ENCODE peak calls at places on chromosomes 11 and 22, in five cellular contexts. V, E, C, I and L are unnamed samples. For H3K36me3 and H3K9me3, the result is how much of the 10 kb centered on the place peaks cover.

GRCh38 chr11:1880746-1881441 is 10.8 kb downstream of the PRR33 start:
- DNase-seq in V (no peak), E (no peak), C (no peak), I (no peak), L (no peak)

GRCh38 chr22:38292694-38293093 is 19.9 kb upstream of the TMEM184B start:
- DNase-seq in V (no peak), E (no peak), C (no peak), I (no peak), L (no peak)

GRCh38 chr11:111093061-111093460 is 152.5 kb upstream of the POU2AF2 start:
- DNase-seq in V (no peak), E (no peak), C (no peak), I (no peak), L (no peak)

GRCh38 chr22:26286091-26286780 is 117.0 kb downstream of the SEZ6L start:
- DNase-seq in V (no peak), E (no peak), C (no peak), I (no peak), L (no peak)

GRCh38 chr11:83292709-83293435 is 6.7 kb upstream of the CCDC90B start:
- DNase-seq in V (no peak), E (peak), C (peak), I (peak), L (peak)

GRCh38 chr11:61347916-61348461 is 13.7 kb downstream of the CYB561A3 start:
- DNase-seq in V (no peak), E (no peak), C (no peak), I (no peak), L (no peak)

GRCh38 chr11:67053896-67054850 is 2.5 kb upstream of the RHOD start:
- DNase-seq in V (no peak), E (peak), C (peak), I (peak), L (peak)

GRCh38 chr11:27209562-27210005 is 153.4 kb downstream of the CCDC34 start:
- DNase-seq in V (peak), E (peak), C (no peak), I (peak), L (no peak)

GRCh38 chr11:125348704-125349635 is 147.1 kb downstream of the FEZ1 start:
- DNase-seq in V (peak), E (peak), C (peak), I (peak), L (peak)

GRCh38 chr11:11243258-11243789 is 109.7 kb downstream of the CSNK2A3 start:
- DNase-seq in V (no peak), E (peak), C (peak), I (peak), L (no peak)

GRCh38 chr11:102453286-102453797 is 777 bp upstream of the TMEM123 start:
- DNase-seq in V (no peak), E (peak), C (peak), I (peak), L (no peak)

GRCh38 chr11:95917188-95918036 is 6.5 kb downstream of the MTMR2 start:
- DNase-seq in V (no peak), E (peak), C (no peak), I (no peak), L (no peak)

GRCh38 chr11:2891291-2891690 is 5.7 kb upstream of the CDKN1C start:
- DNase-seq in V (no peak), E (no peak), C (no peak), I (peak), L (peak)

GRCh38 chr22:44583076-44583760 is 85.2 kb upstream of the RTL6 start:
- DNase-seq in V (peak), E (no peak), C (no peak), I (peak), L (peak)

GRCh38 chr11:119078675-119079420 is 5.8 kb upstream of the HMBS start:
- DNase-seq in V (no peak), E (no peak), C (no peak), I (no peak), L (no peak)

GRCh38 chr11:74926304-74927030 is 22.4 kb downstream of the XRRA1 start:
- DNase-seq in V (no peak), E (no peak), C (no peak), I (no peak), L (no peak)

GRCh38 chr22:26707581-26707980 is 50.2 kb downstream of the MIAT start:
- DNase-seq in V (no peak), E (no peak), C (no peak), I (no peak), L (no peak)

GRCh38 chr11:133180201-133180600 is 352.1 kb downstream of the OPCML start:
- DNase-seq in V (no peak), E (no peak), C (no peak), I (no peak), L (no peak)

GRCh38 chr11:122344281-122344680 is 228.3 kb upstream of the BLID start:
- DNase-seq in V (no peak), E (no peak), C (no peak), I (no peak), L (no peak)

GRCh38 chr11:126277322-126277721 is 5.6 kb upstream of the TIRAP start:
- DNase-seq in V (no peak), E (no peak), C (no peak), I (no peak), L (no peak)

GRCh38 chr11:10990160-10990559 is 132.3 kb upstream of the ZBED5 start:
- DNase-seq in V (no peak), E (no peak), C (no peak), I (no peak), L (no peak)

GRCh38 chr11:47571895-47572294 is 6.5 kb downstream of the PTPMT1 start:
- DNase-seq in V (no peak), E (no peak), C (no peak), I (no peak), L (no peak)

GRCh38 chr22:17785185-17786184 is 11.2 kb upstream of the BID start:
- DNase-seq in V (no peak), E (peak), C (no peak), I (peak), L (peak)

GRCh38 chr11:1918436-1919315 is 827 bp upstream of the TNNT3 start:
- DNase-seq in V (no peak), E (no peak), C (no peak), I (no peak), L (no peak)

GRCh38 chr11:33719587-33719986 is 16.6 kb downstream of the CD59 start:
- DNase-seq in V (no peak), E (no peak), C (no peak), I (no peak), L (no peak)
- H3K36me3 ChIP-seq in V (under half), E (under half), C (half or more), I (under half), L (under half)

GRCh38 chr11:46278387-46279173 is 1.1 kb downstream of the CREB3L1 start:
- DNase-seq in V (peak), E (peak), C (no peak), I (peak), L (peak)
- H3K27ac ChIP-seq in V (peak), E (peak), C (peak), I (no peak), L (no peak)

GRCh38 chr11:65623852-65624616 is 8.5 kb downstream of the PCNX3 start:
- DNase-seq in V (no peak), E (no peak), C (no peak), I (no peak), L (no peak)

GRCh38 chr11:65622011-65622410 is 6.4 kb downstream of the PCNX3 start:
- DNase-seq in V (no peak), E (no peak), C (no peak), I (no peak), L (no peak)

GRCh38 chr11:65621460-65621859 is 5.9 kb downstream of the PCNX3 start:
- DNase-seq in V (no peak), E (no peak), C (no peak), I (no peak), L (no peak)

GRCh38 chr11:65624931-65625627 is 9.5 kb downstream of the PCNX3 start:
- DNase-seq in V (no peak), E (no peak), C (no peak), I (no peak), L (no peak)

DNA sequence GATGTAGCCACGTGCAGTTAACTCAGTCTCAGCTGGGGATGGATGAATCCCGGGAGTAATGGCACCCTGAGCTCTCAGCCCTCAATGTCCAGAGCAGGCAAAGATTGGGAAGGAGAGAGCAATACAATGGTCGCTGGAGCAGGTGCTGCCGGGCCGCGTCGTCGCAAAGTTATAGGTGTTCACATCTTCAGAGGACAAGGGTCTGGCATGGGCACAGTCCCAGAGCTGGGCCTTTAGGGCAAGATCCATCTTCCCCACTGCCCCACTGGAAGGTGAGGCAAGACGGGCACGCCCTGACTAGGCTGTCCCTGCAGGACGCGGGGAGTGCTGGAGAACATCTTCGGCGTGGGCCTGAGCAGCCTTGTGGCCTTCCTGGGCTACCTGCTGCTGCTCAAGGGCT is 7.6 kb downstream of the PCNX3 start:
- DNase-seq in V (no peak), E (no peak), C (no peak), I (no peak), L (no peak)
- H3K9me3 ChIP-seq in V (under half), E (under half), C (under half), I (under half), L (under half)

DNA sequence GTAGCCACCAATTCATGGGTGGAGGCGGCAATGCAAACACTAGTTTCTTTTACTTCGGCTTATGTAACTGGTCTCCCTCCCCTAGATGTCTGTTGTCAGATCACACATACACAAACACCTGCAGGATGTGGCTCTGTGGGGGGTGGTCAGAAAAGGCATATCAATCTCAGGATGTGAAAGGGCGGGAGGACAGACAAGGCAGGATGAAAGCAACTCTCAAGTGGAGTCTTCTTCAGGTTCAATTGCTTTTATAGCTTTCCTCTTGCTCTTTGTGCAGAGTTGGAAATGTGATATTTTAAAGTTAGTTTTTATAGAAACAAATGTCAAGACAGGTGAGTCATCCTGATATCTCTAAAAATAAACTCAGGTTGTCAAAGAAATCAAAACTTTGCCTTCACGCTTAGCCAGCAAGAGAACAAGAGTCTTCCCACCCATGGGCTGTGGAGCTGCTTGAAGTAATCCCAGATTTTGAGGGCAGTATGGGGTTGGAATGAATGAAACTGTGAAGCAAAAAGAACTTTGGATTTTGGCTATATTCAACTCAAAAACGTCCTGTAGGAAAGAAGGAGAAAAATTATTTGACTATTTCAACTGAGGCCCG is 423.4 kb downstream of the GUCY1A2 start:
- DNase-seq in V (no peak), E (no peak), C (no peak), I (peak), L (no peak)
- H3K36me3 ChIP-seq in V (under half), E (under half), C (under half), I (under half), L (under half)

DNA sequence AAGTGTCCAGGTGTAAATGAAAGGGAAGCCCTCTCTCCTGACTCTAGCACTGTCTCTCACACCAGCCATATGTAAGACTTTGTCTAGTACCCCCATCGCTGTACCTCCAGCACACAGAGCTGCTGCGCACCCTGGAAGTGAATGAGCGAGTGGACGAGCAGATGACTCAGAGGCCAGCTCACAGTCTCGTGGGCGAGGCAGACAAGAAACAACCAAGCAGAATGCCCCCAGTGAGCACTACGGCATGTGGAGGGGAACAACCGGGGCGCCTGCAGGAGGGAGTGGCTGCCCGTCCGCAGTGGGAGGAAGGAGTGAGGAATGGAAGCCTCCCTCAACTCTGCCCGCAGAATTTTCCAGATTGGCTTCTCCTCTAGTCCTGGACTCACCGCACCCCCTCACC is 46.4 kb downstream of the MCM5 start:
- DNase-seq in V (no peak), E (peak), C (no peak), I (no peak), L (no peak)
- H3K27ac ChIP-seq in V (no peak), E (peak), C (peak), I (no peak), L (no peak)